ENCODE peak calls at places on chromosomes 7 and 10, in ten cellular contexts. G, Q, B, C, L, Y, K, J, D and N are unnamed samples.
A peak's percentile ranks its signal among the peaks of the same experiment; 100 is the strongest.

GRCh38 chr10:121935702-121936101 is 7.9 kb upstream of the ATE1 start:
- DNase-seq in K (peak; percentile 42), G (no peak), J (peak; percentile 96), C (no peak), L (no peak), B (no peak), Q (no peak), D (no peak), Y (peak; percentile 42), N (peak; percentile 83)

GRCh38 chr10:13340626-13341370 is 7.3 kb downstream of the SEPHS1 start:
- DNase-seq in D (no peak), Y (no peak), L (no peak), B (no peak), C (peak; percentile 39), Q (no peak), J (no peak), G (no peak), K (no peak), N (no peak)

GRCh38 chr10:77637474-77637985 is at the start of gene KCNMA1:
- DNase-seq in C (no peak), Q (no peak), B (no peak), K (no peak), L (no peak), D (peak; percentile 83), J (no peak), G (no peak), Y (peak; percentile 15), N (no peak)

GRCh38 chr7:47912332-47912731 is 35.9 kb downstream of the PKD1L1 start:
- DNase-seq in K (no peak), J (no peak), Y (no peak), G (no peak), L (no peak), D (no peak), Q (no peak), C (no peak), B (no peak), N (no peak)

GRCh38 chr7:117041007-117041406 is 87.7 kb downstream of the ST7 start:
- DNase-seq in C (no peak), K (no peak), Q (no peak), J (no peak), G (no peak), Y (no peak), B (peak; percentile 88), D (no peak), L (no peak), N (no peak)

GRCh38 chr10:97407211-97407951 is 6.2 kb upstream of the RRP12 start:
- DNase-seq in D (peak; percentile 76), C (peak; percentile 51), K (peak; percentile 60), L (peak; percentile 68), B (peak; percentile 78), Y (peak; percentile 74), J (peak; percentile 89), Q (peak; percentile 51), G (peak; percentile 42), N (peak; percentile 55)

GRCh38 chr10:77620731-77621130 is 16.9 kb downstream of the KCNMA1 start:
- DNase-seq in L (no peak), J (no peak), G (no peak), Y (no peak), D (no peak), C (no peak), Q (no peak), B (peak; percentile 37), K (no peak), N (no peak)

GRCh38 chr10:22624289-22624738 is 90.1 kb downstream of the PIP4K2A start:
- DNase-seq in K (no peak), D (no peak), J (peak; percentile 97), Y (no peak), B (peak; percentile 82), G (no peak), L (no peak), C (no peak), Q (no peak), N (no peak)

GRCh38 chr7:104231054-104232046 is 23.5 kb upstream of the ORC5 start:
- DNase-seq in Y (peak; percentile 48), K (peak; percentile 45), J (peak; percentile 47), D (peak; percentile 66), B (peak; percentile 58), G (peak; percentile 44), Q (peak; percentile 32), C (peak; percentile 18), L (peak; percentile 37), N (no peak)

DNA sequence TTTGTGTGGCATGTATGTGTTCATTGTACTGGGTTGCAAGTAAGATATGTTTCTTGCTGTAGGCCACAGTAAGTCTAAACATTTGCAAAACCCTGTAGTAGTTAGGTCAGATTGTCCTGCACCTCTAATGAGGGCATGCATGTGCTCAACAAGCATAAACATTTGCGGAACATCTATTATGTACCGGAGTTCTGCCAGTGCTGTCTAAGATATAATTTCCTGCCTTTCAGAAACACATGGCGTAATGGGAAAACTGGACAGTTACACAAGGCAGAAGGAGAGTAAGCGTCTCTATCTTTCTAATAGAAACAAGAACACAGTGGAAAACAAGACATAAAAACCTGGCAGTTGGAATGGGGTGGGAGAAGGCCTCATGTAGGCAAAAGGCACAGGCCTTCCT is 2.8 kb downstream of the ABCB8 start:
- DNase-seq in Q (no peak), Y (no peak), B (no peak), L (no peak), D (no peak), G (no peak), K (no peak), C (no peak), J (no peak), N (no peak)
- H3K36me3 ChIP-seq in Q (no peaks in the 10 kb centered on the region), Y (peaks cover 8% of the 10 kb centered on the region), B (peaks cover 19% of the 10 kb centered on the region), L (no peaks in the 10 kb centered on the region), D (peaks cover 20% of the 10 kb centered on the region), G (no peaks in the 10 kb centered on the region), K (peaks cover 47% of the 10 kb centered on the region), C (peaks cover 22% of the 10 kb centered on the region), J (no peaks in the 10 kb centered on the region), N (no peaks in the 10 kb centered on the region)

DNA sequence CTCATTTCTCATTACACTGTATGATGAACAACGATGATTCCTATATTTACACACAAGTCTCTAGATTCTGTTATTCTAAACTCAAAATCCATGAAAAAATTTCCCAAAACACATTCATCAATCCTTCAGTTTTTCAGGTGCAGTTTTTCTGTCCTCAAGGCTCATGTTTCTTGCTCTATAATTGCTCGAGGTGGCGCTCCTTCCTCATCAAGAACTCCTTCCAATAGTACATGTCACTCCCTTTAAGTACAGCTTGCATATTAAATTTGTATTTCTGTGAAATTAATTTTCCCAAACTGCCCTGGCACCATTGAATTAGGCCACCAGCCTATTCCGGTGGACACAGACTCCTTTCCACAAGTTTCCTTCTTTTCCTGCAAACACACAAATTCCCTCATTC is 188.7 kb upstream of the MINDY3 start:
- DNase-seq in G (no peak), K (no peak), D (no peak), J (no peak), L (no peak), Y (no peak), Q (no peak), C (no peak), B (no peak), N (no peak)
- TF ChIP-seq CTCF in G (no peak), K (no peak), D (no peak), J (no peak), L (no peak), Y (no peak), Q (no peak), C (no peak), B (no peak), N (no peak)

GRCh38 chr7:92447239-92448184 is at the start of gene GATAD1:
- DNase-seq in Y (peak; percentile 94), D (peak; percentile 96), J (peak; percentile 89), G (peak; percentile 80), Q (peak; percentile 93), B (peak; percentile 91), K (peak; percentile 92), C (peak; percentile 80), L (peak; percentile 93), N (peak; percentile 96)
- TF ChIP-seq POLR2A in Y (peak; percentile 90), D (peak; percentile 75), J (peak; percentile 91), G (peak; percentile 77), Q (no peak), B (peak; percentile 81), K (peak; percentile 39), C (peak; percentile 74), L (peak; percentile 70), N (peak; percentile 79)

DNA sequence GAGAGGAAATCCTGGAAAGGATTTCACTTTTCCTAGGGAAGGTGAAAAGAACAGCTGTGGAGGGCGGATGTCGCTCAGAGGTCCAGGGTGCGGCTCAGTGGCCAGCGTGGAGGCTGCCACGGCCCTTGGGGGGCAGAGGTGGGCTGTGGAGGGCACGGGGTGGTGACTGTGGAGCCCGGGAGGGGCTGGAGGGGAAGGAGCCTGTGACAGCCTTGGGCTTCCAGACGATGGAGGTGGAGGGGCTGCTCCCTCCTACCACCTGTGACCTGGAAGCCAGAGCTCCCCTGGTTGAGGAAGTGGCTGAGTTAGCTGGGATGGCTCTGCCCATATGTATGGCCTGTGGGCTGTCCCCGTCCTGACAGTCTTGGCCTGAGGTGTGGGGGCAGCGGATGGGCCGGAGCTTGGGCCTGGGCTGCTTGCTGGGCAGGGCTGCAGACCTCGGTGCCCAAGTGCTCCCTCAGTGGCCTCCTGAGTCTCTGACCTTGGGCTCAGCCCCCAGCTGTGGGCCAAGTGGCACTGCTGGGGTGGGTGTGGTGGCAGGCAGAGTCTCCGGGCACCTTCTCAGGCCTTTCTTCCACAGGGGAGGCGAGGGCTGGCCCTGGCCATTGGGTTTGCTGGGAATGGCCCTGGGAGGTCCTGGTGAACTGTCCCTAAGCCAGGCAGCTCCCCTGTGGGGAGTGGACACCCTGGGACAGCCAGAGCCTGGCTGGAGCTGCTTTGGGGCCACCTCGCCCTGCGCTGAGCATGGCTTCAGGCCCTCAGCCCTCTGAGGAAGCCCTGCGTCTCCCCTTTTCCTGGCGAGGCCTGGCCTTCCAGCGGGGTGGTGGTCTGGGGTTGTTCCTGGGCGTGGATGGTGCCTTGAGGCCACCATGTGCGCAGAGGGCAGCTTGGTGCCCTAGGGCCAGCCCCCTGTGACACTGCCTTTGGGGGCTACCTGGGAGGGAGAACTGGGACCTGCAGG is 3.9 kb downstream of the BRI3 start:
- DNase-seq in K (no peak), B (no peak), J (no peak), Y (no peak), Q (no peak), C (no peak), D (no peak), G (no peak), L (no peak), N (no peak)
- H3K36me3 ChIP-seq in K (peaks cover 26% of the 10 kb centered on the region), B (peaks cover 36% of the 10 kb centered on the region), J (peaks cover 7% of the 10 kb centered on the region), Y (no peaks in the 10 kb centered on the region), Q (peaks cover 5% of the 10 kb centered on the region), C (peaks cover 12% of the 10 kb centered on the region), D (peaks cover 11% of the 10 kb centered on the region), G (no peaks in the 10 kb centered on the region), L (no peaks in the 10 kb centered on the region), N (no peaks in the 10 kb centered on the region)

DNA sequence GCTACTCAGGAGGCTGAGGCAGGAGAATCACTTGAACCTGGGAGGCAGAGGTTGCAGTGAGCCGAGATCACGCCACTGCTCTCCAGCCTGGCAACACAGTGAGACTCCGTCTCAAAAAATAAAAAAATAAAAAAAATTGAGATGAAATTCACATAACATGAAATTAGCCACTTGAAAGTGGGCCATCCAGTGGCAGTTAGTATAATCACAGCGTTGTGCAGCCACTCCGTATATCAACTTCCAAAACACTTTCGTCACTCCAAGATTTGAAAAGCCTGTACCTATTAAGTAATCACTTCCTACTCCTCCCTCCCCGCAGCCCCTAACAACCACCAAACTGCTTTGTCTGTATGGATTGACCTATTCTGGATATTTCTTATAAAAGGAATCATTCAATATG is 20.7 kb upstream of the CACUL1 start:
- DNase-seq in J (no peak), L (no peak), Q (no peak), G (no peak), K (no peak), D (no peak), C (no peak), Y (no peak), B (no peak), N (no peak)
- TF ChIP-seq CTCF in J (no peak), L (no peak), Q (no peak), G (no peak), K (no peak), D (no peak), C (no peak), Y (no peak), B (peak; percentile 16), N (peak; percentile 22)

GRCh38 chr7:70830426-70830825 is 301.5 kb upstream of the GALNT17 start:
- DNase-seq in K (no peak), G (no peak), D (no peak), B (no peak), J (peak; percentile 81), C (no peak), L (no peak), Y (no peak), Q (no peak), N (peak; percentile 46)
- TF ChIP-seq POLR2A in K (no peak), G (no peak), D (no peak), B (no peak), J (no peak), C (no peak), L (no peak), Y (no peak), Q (no peak), N (no peak)